ENCODE peak calls at places on chromosomes 7 and 10, in five cellular contexts. V is A549, U is astrocyte, S is tibial artery, T is GM23338. C is an unnamed sample.

GRCh38 chr10:109956454-109957091 is 33.3 kb upstream of the XPNPEP1 start:
- DNase-seq in V (peak; percentile 82), U (no peak), S (no peak), T (peak; percentile 88), C (peak; percentile 57)

GRCh38 chr7:129781128-129781855 is 169.8 kb downstream of the NRF1 start:
- DNase-seq in V (peak; percentile 57), U (no peak), S (no peak), T (peak; percentile 81), C (no peak)

GRCh38 chr10:6497524-6498140 is 82.4 kb downstream of the PRKCQ start:
- DNase-seq in V (no peak), U (no peak), S (no peak), T (no peak), C (no peak)

GRCh38 chr10:772227-772637 is 82.8 kb upstream of the DIP2C start:
- DNase-seq in V (no peak), U (no peak), S (no peak), T (no peak), C (no peak)

GRCh38 chr7:27678617-27679260 is 16.1 kb upstream of the HIBADH start:
- DNase-seq in V (no peak), U (peak; percentile 38), S (no peak), T (no peak), C (no peak)

GRCh38 chr10:63633677-63634487 is 112.7 kb downstream of the REEP3 start:
- DNase-seq in V (peak; percentile 42), U (peak; percentile 17), S (no peak), T (peak; percentile 62), C (peak; percentile 64)

GRCh38 chr10:99619090-99619800 is 994 bp downstream of the SLC25A28 start:
- DNase-seq in V (no peak), U (peak; percentile 25), S (no peak), T (peak; percentile 14), C (no peak)

GRCh38 chr10:123034332-123034731 is 25.5 kb downstream of the ACADSB start:
- DNase-seq in V (no peak), U (no peak), S (no peak), T (no peak), C (no peak)

GRCh38 chr10:79286318-79286951 is 60.8 kb upstream of the PPIF start:
- DNase-seq in V (no peak), U (no peak), S (peak; percentile 77), T (no peak), C (no peak)

GRCh38 chr10:62582098-62582705 is 208.0 kb downstream of the ZNF365 start:
- DNase-seq in V (no peak), U (peak; percentile 92), S (no peak), T (no peak), C (no peak)

GRCh38 chr10:6398419-6398818 is 181.7 kb downstream of the PRKCQ start:
- DNase-seq in V (no peak), U (no peak), S (no peak), T (no peak), C (no peak)

GRCh38 chr10:122301055-122301810 is 30.1 kb downstream of the BTBD16 start:
- DNase-seq in V (no peak), U (peak; percentile 96), S (no peak), T (no peak), C (no peak)

GRCh38 chr7:137283147-137283546 is 60.4 kb downstream of the PTN start:
- DNase-seq in V (no peak), U (no peak), S (no peak), T (no peak), C (no peak)

DNA sequence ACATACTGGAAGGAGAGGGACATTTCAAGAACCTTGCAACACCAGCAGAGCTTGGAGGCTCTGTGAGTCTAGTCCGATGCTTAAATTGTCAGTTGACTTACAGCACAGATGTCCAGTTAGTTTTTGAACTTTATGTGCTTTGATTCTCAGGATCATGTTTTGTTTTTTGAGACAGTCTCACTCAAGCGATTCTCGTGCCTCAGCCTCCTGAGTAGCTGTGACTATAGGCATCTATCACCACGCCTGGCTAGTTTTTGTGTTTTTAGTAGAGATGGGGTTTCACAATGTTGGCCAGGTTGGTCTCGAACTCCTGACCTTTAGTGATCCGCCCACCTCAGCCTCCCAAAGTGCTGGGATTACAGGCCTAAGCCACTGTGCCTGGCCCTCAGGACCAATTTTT is 31.8 kb upstream of the STEAP4 start:
- DNase-seq in V (no peak), U (no peak), S (no peak), T (no peak), C (no peak)
- H3K4me3 ChIP-seq in V (no peak overlapping the region), U (no peak overlapping the region), S (no peak overlapping the region), T (no peak overlapping the region), C (no peak overlapping the region)

GRCh38 chr10:30000802-30001571 is 58.4 kb downstream of the JCAD start:
- DNase-seq in V (no peak), U (peak; percentile 98), S (peak; percentile 83), T (no peak), C (peak; percentile 97)
- H3K4me3 ChIP-seq in V (no peak overlapping the region), U (no peak overlapping the region), S (no peak overlapping the region), T (no peak overlapping the region), C (no peak overlapping the region)

DNA sequence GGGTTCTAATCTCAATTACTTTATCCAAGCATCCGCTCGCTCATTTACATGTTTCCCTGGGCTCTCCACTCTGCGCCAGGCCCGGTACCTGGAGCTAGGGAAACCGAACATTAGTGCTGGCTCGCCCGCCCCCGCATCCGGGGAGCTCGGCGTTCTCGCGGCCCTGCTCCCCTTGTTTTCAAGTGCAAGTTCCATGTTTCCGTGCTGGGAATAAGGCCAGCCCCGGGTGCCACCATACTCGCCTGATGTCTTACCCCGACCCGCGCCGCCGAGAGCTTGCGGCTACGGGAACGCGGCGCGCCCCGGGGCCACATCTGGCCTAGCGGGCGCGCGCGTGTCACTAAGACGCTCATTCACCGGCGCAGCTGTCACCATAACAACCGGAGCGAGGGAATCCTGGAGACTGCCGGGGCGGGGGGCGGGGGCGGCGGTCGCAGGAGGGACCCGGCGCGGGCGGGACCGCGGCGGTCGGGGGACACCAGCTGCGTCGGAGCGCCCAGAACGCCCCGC is at the start of gene NEURL1:
- DNase-seq in V (no peak), U (no peak), S (no peak), T (peak; percentile 90), C (no peak)
- H3K4me3 ChIP-seq in V (peak within 1 kb of the TSS; percentile 76), U (peak within 1 kb of the TSS; percentile 38), S (peak within 1 kb of the TSS; percentile 68), T (peak within 1 kb of the TSS; percentile 79), C (peak within 1 kb of the TSS; percentile 56)

GRCh38 chr10:44385423-44385725 is 477 bp upstream of the CXCL12 start:
- DNase-seq in V (no peak), U (no peak), S (no peak), T (no peak), C (no peak)
- H3K4me3 ChIP-seq in V (no peak overlapping the region), U (peak overlapping the region; percentile 49), S (peak overlapping the region; percentile 73), T (peak overlapping the region; percentile 85), C (peak overlapping the region; percentile 40)

DNA sequence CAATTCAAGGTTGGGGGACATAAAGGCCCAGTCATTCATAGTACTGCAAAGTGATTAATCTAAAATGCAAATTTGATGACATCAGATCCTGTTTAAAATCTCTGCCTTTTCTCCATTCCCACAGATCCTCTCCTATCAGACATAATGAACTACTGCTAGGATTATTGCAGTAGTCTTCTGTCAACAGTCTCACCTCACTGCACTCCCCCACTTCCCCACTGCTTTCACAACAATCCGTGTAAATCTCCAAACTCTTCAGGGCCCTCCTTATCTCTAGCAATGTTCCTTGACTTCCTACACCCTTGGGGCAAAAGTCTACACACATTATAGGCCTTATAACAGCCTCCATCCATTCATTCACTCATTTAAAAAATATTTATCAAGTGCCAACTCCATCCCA is 112.4 kb downstream of the KBTBD2 start:
- DNase-seq in V (no peak), U (no peak), S (no peak), T (no peak), C (peak; percentile 15)
- H3K4me3 ChIP-seq in V (no peak overlapping the region), U (no peak overlapping the region), S (no peak overlapping the region), T (no peak overlapping the region), C (no peak overlapping the region)

GRCh38 chr7:54546986-54547314 is 4.8 kb downstream of the VSTM2A start:
- DNase-seq in V (no peak), U (no peak), S (no peak), T (no peak), C (no peak)
- H3K4me3 ChIP-seq in V (peak overlapping the region; percentile 48), U (peak overlapping the region; percentile 23), S (no peak overlapping the region), T (peak overlapping the region; percentile 63), C (peak overlapping the region; percentile 30)

GRCh38 chr10:23433710-23434109 is 5.2 kb upstream of the OTUD1 start:
- DNase-seq in V (no peak), U (no peak), S (no peak), T (no peak), C (no peak)
- H3K4me3 ChIP-seq in V (no peak overlapping the region), U (no peak overlapping the region), S (no peak overlapping the region), T (no peak overlapping the region), C (no peak overlapping the region)

GRCh38 chr7:157615852-157616251 is 279.0 kb downstream of the DNAJB6 start:
- DNase-seq in V (no peak), U (no peak), S (no peak), T (no peak), C (no peak)

GRCh38 chr7:157617401-157617800 is 280.6 kb downstream of the DNAJB6 start:
- DNase-seq in V (no peak), U (no peak), S (no peak), T (no peak), C (no peak)

GRCh38 chr7:157616931-157617330 is 280.1 kb downstream of the DNAJB6 start:
- DNase-seq in V (no peak), U (no peak), S (no peak), T (no peak), C (no peak)

GRCh38 chr7:157615101-157615817 is 278.5 kb downstream of the DNAJB6 start:
- DNase-seq in V (no peak), U (peak; percentile 83), S (no peak), T (no peak), C (no peak)

GRCh38 chr7:157616426-157616825 is 279.6 kb downstream of the DNAJB6 start:
- DNase-seq in V (no peak), U (peak; percentile 32), S (no peak), T (no peak), C (no peak)
- H3K4me3 ChIP-seq in V (no peak overlapping the region), U (no peak overlapping the region), S (no peak overlapping the region), T (no peak overlapping the region), C (no peak overlapping the region)

C was measured in cardiac muscle cell.